ENCODE peak calls at places on chromosomes 16 and 17, in seven cellular contexts. H is glutamatergic neuron; F is foreskin melanocyte; D is stimulated activated CD4-positive, alpha-beta T cell treated with anti-CD3 and anti-CD28 coated beads, Interleukin-15, amount 100 ng/mL, for 1 hour; Y is T-helper 2 cell; Z is fibroblast of pulmonary artery; R is H54. E is an unnamed sample.

GRCh38 chr16:3879258-3879886 is 1.1 kb downstream of the CREBBP start:
- DNase-seq in H (peak; percentile 50), F (no peak), D (no peak), Y (peak; percentile 36), Z (no peak), R (no peak), E (peak; percentile 47)

GRCh38 chr17:2853111-2853721 is 57.0 kb downstream of the RAP1GAP2 start:
- DNase-seq in H (peak; percentile 58), F (no peak), D (peak; percentile 9), Y (no peak), Z (peak; percentile 39), R (peak; percentile 89), E (peak; percentile 43)

GRCh38 chr17:61393550-61393903 is 6.1 kb upstream of the TBX2 start:
- DNase-seq in H (peak; percentile 13), F (no peak), D (no peak), Y (peak; percentile 41), Z (no peak), R (no peak), E (no peak)

GRCh38 chr17:44541884-44542581 is 15.3 kb upstream of the FZD2 start:
- DNase-seq in H (no peak), F (no peak), D (no peak), Y (no peak), Z (no peak), R (no peak), E (no peak)

GRCh38 chr17:30378191-30378796 is 433 bp upstream of the CPD start:
- DNase-seq in H (peak; percentile 30), F (no peak), D (peak; percentile 30), Y (peak; percentile 80), Z (peak; percentile 31), R (no peak), E (peak; percentile 31)

GRCh38 chr17:63790057-63790456 is 16.1 kb downstream of the DDX42 start:
- DNase-seq in H (no peak), F (no peak), D (no peak), Y (no peak), Z (no peak), R (no peak), E (no peak)

GRCh38 chr17:71666047-71666446 is 454.8 kb upstream of the SOX9 start:
- DNase-seq in H (no peak), F (no peak), D (no peak), Y (no peak), Z (no peak), R (no peak), E (no peak)

GRCh38 chr17:80961931-80962330 is 29.7 kb upstream of the CHMP6 start:
- DNase-seq in H (no peak), F (no peak), D (no peak), Y (no peak), Z (no peak), R (no peak), E (no peak)

GRCh38 chr16:66427451-66427860 is 361 bp downstream of the BEAN1 start:
- DNase-seq in H (peak; percentile 64), F (no peak), D (no peak), Y (no peak), Z (no peak), R (no peak), E (no peak)

GRCh38 chr16:53052519-53053501 is at the start of gene CHD9NB:
- DNase-seq in H (no peak), F (peak; percentile 56), D (no peak), Y (peak; percentile 24), Z (peak; percentile 93), R (peak; percentile 77), E (peak; percentile 33)

GRCh38 chr17:14427914-14428639 is 127.2 kb downstream of the HS3ST3B1 start:
- DNase-seq in H (no peak), F (no peak), D (no peak), Y (peak; percentile 96), Z (no peak), R (no peak), E (peak; percentile 49)